ENCODE peak calls at places on chromosomes 3 and 15, in six cellular contexts. I, J, B, E, T and V are unnamed samples.

GRCh38 chr15:78049691-78050440 is 27.6 kb downstream of the TBC1D2B start:
- DNase-seq in J (no peak), T (peak), I (peak), E (no peak), B (no peak), V (peak)

GRCh38 chr15:94346272-94346671 is 114.9 kb downstream of the MCTP2 start:
- DNase-seq in I (no peak), J (no peak), E (no peak), T (no peak), B (no peak), V (no peak)

GRCh38 chr3:58640700-58641372 is 25.7 kb downstream of the FAM3D start:
- DNase-seq in T (no peak), E (peak), I (peak), B (peak), J (peak), V (peak)

GRCh38 chr15:100895721-100896120 is 16.1 kb downstream of the ALDH1A3 start:
- DNase-seq in E (no peak), I (no peak), B (no peak), J (no peak), T (no peak), V (no peak)

GRCh38 chr15:37585966-37586656 is 348.3 kb upstream of the TMCO5A start:
- DNase-seq in J (no peak), I (no peak), E (no peak), B (no peak), T (no peak), V (no peak)

GRCh38 chr3:193813506-193813850 is 220.5 kb downstream of the OPA1 start:
- DNase-seq in J (no peak), T (no peak), E (no peak), B (no peak), I (no peak), V (no peak)

GRCh38 chr3:72316501-72317279 is 531.6 kb downstream of the SHQ1 start:
- DNase-seq in J (no peak), B (no peak), I (no peak), E (no peak), T (no peak), V (no peak)

GRCh38 chr3:159416854-159417253 is 571.8 kb upstream of the IL12A start:
- DNase-seq in B (no peak), T (no peak), J (no peak), I (no peak), E (no peak), V (no peak)

GRCh38 chr3:156838035-156838434 is 11.9 kb downstream of the LEKR1 start:
- DNase-seq in J (no peak), E (no peak), B (no peak), I (no peak), T (no peak), V (no peak)

GRCh38 chr3:54069961-54070360 is 52.4 kb upstream of the CACNA2D3 start:
- DNase-seq in J (no peak), B (no peak), T (no peak), E (no peak), I (no peak), V (no peak)

GRCh38 chr15:51227967-51228783 is 110.2 kb downstream of the CYP19A1 start:
- DNase-seq in J (no peak), B (peak), I (peak), E (no peak), T (no peak), V (peak)

GRCh38 chr3:158775801-158776399 is 26.0 kb upstream of the MFSD1 start:
- DNase-seq in B (no peak), J (no peak), I (no peak), E (no peak), T (no peak), V (no peak)